ENCODE peak calls at places on chromosomes 3 and 15, in four cellular contexts. A is PC-3, M is upper lobe of right lung, G is endodermal cell. L is an unnamed sample. For H3K27me3, the result is how much of the 10 kb centered on the place peaks cover.

GRCh38 chr15:52220896-52221660 is 29.9 kb upstream of the GNB5 start:
- DNase-seq in M (no peak), A (no peak), G (no peak), L (no peak)

GRCh38 chr3:126119008-126119675 is 35.2 kb upstream of the SLC41A3 start:
- DNase-seq in G (no peak), M (no peak), A (peak), L (peak)

GRCh38 chr3:112101946-112102345 is 15.8 kb downstream of the C3orf52 start:
- DNase-seq in A (peak), G (no peak), M (no peak), L (peak)

GRCh38 chr3:33392703-33393125 is 47.5 kb downstream of the UBP1 start:
- DNase-seq in A (peak), M (no peak), G (no peak), L (peak)

GRCh38 chr3:46449755-46450552 is 14.8 kb downstream of the LTF start:
- DNase-seq in A (peak), G (peak), M (no peak), L (peak)

GRCh38 chr3:110343945-110344344 is 727.7 kb upstream of the NECTIN3 start:
- DNase-seq in A (peak), M (no peak), G (no peak), L (peak)

GRCh38 chr3:177807150-177807875 is 610.0 kb upstream of the TBL1XR1 start:
- DNase-seq in A (no peak), M (no peak), G (no peak), L (peak)

GRCh38 chr3:187684880-187685279 is 14.7 kb upstream of the SST start:
- DNase-seq in M (no peak), A (peak), G (no peak), L (no peak)

GRCh38 chr15:91203619-91204018 is 103.6 kb downstream of the SV2B start:
- DNase-seq in M (no peak), A (no peak), G (no peak), L (no peak)

GRCh38 chr15:89244512-89244869 is 712 bp downstream of the FANCI start:
- DNase-seq in M (no peak), A (no peak), G (no peak), L (no peak)

GRCh38 chr15:70435369-70435768 is 328.0 kb downstream of the UACA start:
- DNase-seq in A (no peak), M (no peak), G (no peak), L (no peak)

GRCh38 chr15:80984856-80985255 is 4.8 kb downstream of the MESD start:
- DNase-seq in A (no peak), M (no peak), G (no peak), L (no peak)

GRCh38 chr15:99564221-99565030 is 1.4 kb upstream of the MEF2A start:
- DNase-seq in M (no peak), A (no peak), G (peak), L (peak)

GRCh38 chr15:81256916-81257315 is 60.2 kb downstream of the IL16 start:
- DNase-seq in G (no peak), A (peak), M (no peak), L (peak)

GRCh38 chr3:151476344-151477018 is 15.6 kb upstream of the IGSF10 start:
- DNase-seq in A (no peak), M (no peak), G (peak), L (no peak)

GRCh38 chr3:107117156-107117555 is 260.1 kb upstream of the CCDC54 start:
- DNase-seq in M (no peak), G (no peak), A (no peak), L (no peak)

GRCh38 chr3:113832477-113833164 is 6.0 kb upstream of the GRAMD1C start:
- DNase-seq in A (no peak), G (no peak), M (no peak), L (no peak)

GRCh38 chr15:25170113-25170731 is 215.4 kb downstream of the SNRPN start:
- DNase-seq in M (peak), G (peak), A (no peak), L (no peak)

GRCh38 chr3:156633335-156633734 is 41.1 kb upstream of the TIPARP start:
- DNase-seq in G (no peak), M (peak), A (no peak), L (peak)

DNA sequence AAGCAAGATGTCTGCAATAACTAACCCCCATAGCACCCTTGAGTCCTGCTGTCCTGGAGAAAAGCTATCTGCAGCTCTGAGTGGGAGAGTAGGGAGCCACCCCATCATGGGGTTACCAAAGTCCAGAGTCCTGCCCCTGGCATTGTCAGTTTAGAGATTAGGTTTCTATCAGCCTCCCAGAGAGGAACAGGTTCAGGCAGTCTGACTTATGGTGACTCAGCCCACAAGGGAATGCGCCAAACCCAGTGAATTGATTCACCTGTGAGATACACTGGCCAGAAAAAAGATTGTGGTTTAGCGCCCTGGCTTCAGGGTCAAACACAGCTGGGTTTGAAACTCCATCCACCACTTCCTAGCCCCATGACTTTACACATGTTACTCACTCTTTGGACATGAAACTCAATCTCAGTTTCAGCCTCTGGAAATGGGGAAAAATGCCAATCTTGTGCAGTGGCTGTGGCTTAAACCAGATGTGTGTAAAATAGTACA is 263.6 kb upstream of the HES1 start:
- DNase-seq in A (peak), M (no peak), G (peak), L (peak)
- H3K4me3 ChIP-seq in A (no peak), M (no peak), G (no peak), L (no peak)

DNA sequence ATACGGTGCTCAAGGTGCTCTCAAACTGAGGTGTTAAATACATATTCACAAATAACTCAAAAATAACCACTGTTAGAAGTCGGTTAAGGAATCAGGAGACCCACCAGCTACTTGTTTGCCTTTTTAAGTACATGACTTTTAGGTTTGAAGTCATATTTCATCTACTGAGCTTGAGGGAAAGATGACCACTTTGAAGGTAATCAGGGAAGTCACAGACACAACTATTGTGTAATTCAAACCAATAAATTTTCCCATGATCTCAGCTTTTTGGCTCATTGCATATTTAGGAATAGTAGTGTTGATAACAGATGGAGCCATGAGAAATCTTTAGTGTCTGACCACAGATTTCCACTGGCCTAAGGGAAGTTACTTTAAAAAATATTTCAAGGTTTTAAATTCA is 1.3 kb upstream of the RSRC1 start:
- DNase-seq in M (no peak), G (no peak), A (no peak), L (no peak)
- H3K27me3 ChIP-seq in M (half or more), G (half or more), A (under half), L (under half)

GRCh38 chr3:127256138-127256537 is 31.7 kb downstream of the PRR20G start:
- DNase-seq in M (no peak), G (no peak), A (no peak), L (no peak)

GRCh38 chr3:127253491-127253890 is 34.4 kb downstream of the PRR20G start:
- DNase-seq in G (no peak), M (no peak), A (no peak), L (no peak)

GRCh38 chr3:127255516-127255915 is 32.3 kb downstream of the PRR20G start:
- DNase-seq in M (no peak), G (no peak), A (no peak), L (no peak)

GRCh38 chr3:127254001-127254400 is 33.8 kb downstream of the PRR20G start:
- DNase-seq in G (no peak), M (no peak), A (no peak), L (no peak)

DNA sequence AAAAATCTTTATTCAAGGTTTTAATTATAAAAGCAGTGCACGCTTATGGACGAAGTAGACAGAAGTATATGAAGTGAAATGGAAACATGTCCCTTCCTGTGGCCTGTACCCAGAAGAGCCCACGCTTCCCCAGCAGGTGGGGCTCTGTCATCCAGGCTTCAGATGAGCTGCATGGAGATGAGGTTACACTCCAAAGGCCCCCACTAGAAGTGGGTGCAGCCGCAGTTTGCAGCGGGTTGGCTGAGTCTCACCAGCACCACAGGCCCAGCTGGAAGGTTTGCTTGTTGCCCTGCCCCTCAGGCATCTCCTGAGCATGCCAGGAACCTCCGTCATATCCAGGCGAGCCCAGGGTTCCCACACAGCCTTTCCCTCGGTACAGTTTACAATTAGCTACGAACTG is 33.1 kb downstream of the PRR20G start:
- DNase-seq in M (no peak), G (no peak), A (peak), L (peak)
- TF ChIP-seq CTCF in M (peak), G (peak), A (peak), L (peak)

GRCh38 chr3:189961525-189962161 is 159.1 kb downstream of the P3H2 start:
- DNase-seq in M (no peak), A (peak), G (peak), L (peak)
- H3K4me3 ChIP-seq in M (no peak), A (no peak), G (no peak), L (no peak)

GRCh38 chr3:134030382-134030753 is 643 bp upstream of the SLCO2A1 start:
- DNase-seq in M (no peak), G (peak), A (no peak), L (no peak)
- H3K27me3 ChIP-seq in M (under half), G (under half), A (under half), L (under half)